ENCODE peak calls at places on chromosomes 11 and 22, in eight cellular contexts. P, C, Z, W, J, D, G and Y are unnamed samples.

GRCh38 chr22:38638216-38638615 is 18.0 kb downstream of the FAM227A start:
- DNase-seq in P (no peak), C (no peak), Z (no peak), W (no peak), J (no peak), D (no peak), G (no peak), Y (no peak)

GRCh38 chr22:44700456-44700855 is 1.5 kb upstream of the PRR5 start:
- DNase-seq in P (no peak), C (no peak), Z (no peak), W (no peak), J (no peak), D (no peak), G (no peak), Y (no peak)

GRCh38 chr11:130528862-130529261 is 80.4 kb downstream of the ADAMTS15 start:
- DNase-seq in P (no peak), C (no peak), Z (no peak), W (no peak), J (no peak), D (no peak), G (no peak), Y (no peak)

GRCh38 chr11:132604446-132604845 is 927.9 kb downstream of the OPCML start:
- DNase-seq in P (no peak), C (no peak), Z (no peak), W (no peak), J (no peak), D (no peak), G (no peak), Y (no peak)

GRCh38 chr11:19598456-19598855 is 114.2 kb upstream of the NAV2 start:
- DNase-seq in P (no peak), C (no peak), Z (no peak), W (no peak), J (no peak), D (no peak), G (no peak), Y (no peak)

GRCh38 chr11:133995066-133995465 is 38.3 kb upstream of the IGSF9B start:
- DNase-seq in P (no peak), C (no peak), Z (no peak), W (no peak), J (no peak), D (no peak), G (peak), Y (no peak)

GRCh38 chr11:118552341-118552740 is 13.4 kb downstream of the IFT46 start:
- DNase-seq in P (no peak), C (no peak), Z (no peak), W (no peak), J (no peak), D (no peak), G (no peak), Y (no peak)

GRCh38 chr11:28524098-28524497 is 415.9 kb downstream of the METTL15 start:
- DNase-seq in P (no peak), C (no peak), Z (no peak), W (no peak), J (no peak), D (no peak), G (no peak), Y (no peak)

GRCh38 chr22:43401661-43402060 is 10.2 kb upstream of the MPPED1 start:
- DNase-seq in P (no peak), C (no peak), Z (no peak), W (no peak), J (no peak), D (no peak), G (no peak), Y (no peak)